ENCODE peak calls at places on chromosomes 13 and 19, in six cellular contexts. T is mesendoderm, E is left ventricle myocardium inferior, Q is colonic mucosa, K is IMR-90, D is breast epithelium. G is an unnamed sample.

GRCh38 chr13:102128216-102128800 is 273.5 kb downstream of the FGF14 start:
- DNase-seq in T (peak), E (no peak), Q (no peak), K (peak), D (no peak), G (no peak)

GRCh38 chr19:10104665-10105221 is 1.4 kb upstream of the PPAN start:
- DNase-seq in T (no peak), E (no peak), Q (peak), K (no peak), D (no peak), G (no peak)

GRCh38 chr19:5863030-5863665 is 7.2 kb downstream of the FUT5 start:
- DNase-seq in T (no peak), E (no peak), Q (no peak), K (no peak), D (no peak), G (no peak)

GRCh38 chr13:28568286-28568685 is 73.4 kb upstream of the FLT1 start:
- DNase-seq in T (no peak), E (peak), Q (peak), K (peak), D (peak), G (no peak)

GRCh38 chr19:34495416-34495815 is 13.9 kb downstream of the WTIP start:
- DNase-seq in T (no peak), E (peak), Q (no peak), K (no peak), D (no peak), G (no peak)

GRCh38 chr19:3178377-3178972 is at the start of gene S1PR4:
- DNase-seq in T (no peak), E (no peak), Q (no peak), K (no peak), D (no peak), G (no peak)

GRCh38 chr19:51810228-51810627 is 15.3 kb downstream of the FPR3 start:
- DNase-seq in T (no peak), E (no peak), Q (no peak), K (no peak), D (no peak), G (no peak)

GRCh38 chr19:20661150-20661819 is at the start of gene ZNF626:
- DNase-seq in T (peak), E (peak), Q (peak), K (peak), D (peak), G (peak)

GRCh38 chr19:3302755-3303154 is 63.6 kb upstream of the NFIC start:
- DNase-seq in T (peak), E (no peak), Q (no peak), K (no peak), D (no peak), G (no peak)

GRCh38 chr13:74136089-74136658 is 2.0 kb upstream of the KLF12 start:
- DNase-seq in T (peak), E (peak), Q (peak), K (peak), D (peak), G (peak)

GRCh38 chr13:52925775-52926285 is 77.4 kb upstream of the PCDH8 start:
- DNase-seq in T (no peak), E (peak), Q (no peak), K (no peak), D (no peak), G (no peak)

GRCh38 chr19:29758863-29759262 is 43.8 kb upstream of the C19orf12 start:
- DNase-seq in T (no peak), E (no peak), Q (no peak), K (no peak), D (no peak), G (no peak)

GRCh38 chr19:3167533-3168272 is 10.9 kb upstream of the S1PR4 start:
- DNase-seq in T (no peak), E (no peak), Q (no peak), K (no peak), D (no peak), G (no peak)

GRCh38 chr13:66858163-66858562 is 372.0 kb downstream of the PCDH9 start:
- DNase-seq in T (no peak), E (no peak), Q (no peak), K (no peak), D (no peak), G (no peak)

GRCh38 chr19:18506101-18506534 is 15.8 kb downstream of the ELL start:
- DNase-seq in T (no peak), E (peak), Q (no peak), K (no peak), D (no peak), G (no peak)
- H3K27ac ChIP-seq in T (no peak), E (peak), Q (peak), K (no peak), D (peak), G (no peak)

GRCh38 chr19:511101-511841 is 4.0 kb downstream of the TPGS1 start:
- DNase-seq in T (peak), E (no peak), Q (peak), K (peak), D (no peak), G (no peak)
- H3K4me3 ChIP-seq in T (no peak), E (peak), Q (no peak), K (no peak), D (peak), G (no peak)

DNA sequence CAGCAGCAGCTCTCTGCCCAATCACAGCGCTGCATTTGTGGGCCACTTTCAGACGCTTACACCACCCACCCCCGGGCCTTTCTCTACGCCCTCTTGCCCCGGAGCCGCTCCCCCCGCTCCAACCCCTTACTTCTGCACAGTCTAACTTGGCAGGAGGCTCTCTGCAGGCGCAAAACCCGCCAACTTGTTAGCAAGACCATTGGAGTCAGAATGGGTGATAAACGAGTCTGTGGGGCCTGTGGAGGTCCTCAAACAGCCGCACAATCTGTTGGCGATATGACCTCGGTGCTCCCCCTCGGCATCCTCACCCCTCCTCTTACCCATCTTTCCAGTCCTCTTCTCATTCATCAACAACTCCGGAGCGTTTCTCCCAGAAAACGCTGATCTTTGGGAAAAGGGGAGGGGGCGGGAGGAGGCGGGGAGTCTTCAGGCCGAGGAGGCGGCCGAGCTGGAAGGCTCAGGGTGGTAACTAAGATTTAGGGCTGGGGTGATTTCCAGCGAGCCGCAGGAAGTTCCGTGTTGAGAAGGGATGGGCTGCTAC is 4.2 kb downstream of the SOX21 start:
- DNase-seq in T (peak), E (no peak), Q (no peak), K (no peak), D (no peak), G (no peak)
- H3K27ac ChIP-seq in T (no peak), E (no peak), Q (no peak), K (no peak), D (no peak), G (no peak)

GRCh38 chr19:30877591-30878230 is 471.5 kb downstream of the TSHZ3 start:
- DNase-seq in T (no peak), E (no peak), Q (no peak), K (no peak), D (no peak), G (no peak)
- H3K4me3 ChIP-seq in T (no peak), E (no peak), Q (no peak), K (no peak), D (no peak), G (no peak)

G was measured in brain microvascular endothelial cell.